ENCODE peak calls at places on chromosomes 1 and 21, in nine cellular contexts. One of them, this sample, is unnamed.

GRCh38 chr1:156958247-156958714 is 37.8 kb downstream of the LRRC71 start:
- DNase-seq in AG04450: no peak
- DNase-seq in AG09309: no peak
- DNase-seq in lower lobe of right lung: no peak
- DNase-seq in mesendoderm: no peak
- DNase-seq in PC-9: peak; percentile 92
- DNase-seq in HFF-Myc: no peak
- DNase-seq in naive thymus-derived CD4-positive, alpha-beta T cell: no peak
- DNase-seq in fibroblast of lung: no peak
- DNase-seq in this sample: no peak

GRCh38 chr1:22284906-22285544 is 142.1 kb upstream of the WNT4 start:
- DNase-seq in HFF-Myc: no peak
- DNase-seq in lower lobe of right lung: no peak
- DNase-seq in mesendoderm: no peak
- DNase-seq in fibroblast of lung: no peak
- DNase-seq in AG04450: no peak
- DNase-seq in AG09309: no peak
- DNase-seq in PC-9: no peak
- DNase-seq in naive thymus-derived CD4-positive, alpha-beta T cell: no peak
- DNase-seq in this sample: no peak

GRCh38 chr1:151912973-151913372 is 3.7 kb upstream of the THEM4 start:
- DNase-seq in lower lobe of right lung: no peak
- DNase-seq in AG09309: no peak
- DNase-seq in naive thymus-derived CD4-positive, alpha-beta T cell: no peak
- DNase-seq in fibroblast of lung: no peak
- DNase-seq in HFF-Myc: no peak
- DNase-seq in PC-9: no peak
- DNase-seq in mesendoderm: no peak
- DNase-seq in AG04450: no peak
- DNase-seq in this sample: no peak

GRCh38 chr1:7469255-7469938 is 301.7 kb upstream of the VAMP3 start:
- DNase-seq in PC-9: no peak
- DNase-seq in HFF-Myc: no peak
- DNase-seq in lower lobe of right lung: no peak
- DNase-seq in AG04450: no peak
- DNase-seq in mesendoderm: no peak
- DNase-seq in fibroblast of lung: peak; percentile 51
- DNase-seq in AG09309: no peak
- DNase-seq in naive thymus-derived CD4-positive, alpha-beta T cell: no peak
- DNase-seq in this sample: no peak

GRCh38 chr1:204992499-204992898 is 50.5 kb upstream of the CNTN2 start:
- DNase-seq in PC-9: no peak
- DNase-seq in lower lobe of right lung: peak; percentile 74
- DNase-seq in naive thymus-derived CD4-positive, alpha-beta T cell: peak; percentile 36
- DNase-seq in AG04450: no peak
- DNase-seq in mesendoderm: no peak
- DNase-seq in fibroblast of lung: no peak
- DNase-seq in HFF-Myc: no peak
- DNase-seq in AG09309: no peak
- DNase-seq in this sample: no peak

GRCh38 chr1:101190441-101190840 is 46.4 kb upstream of the S1PR1 start:
- DNase-seq in naive thymus-derived CD4-positive, alpha-beta T cell: no peak
- DNase-seq in fibroblast of lung: no peak
- DNase-seq in PC-9: no peak
- DNase-seq in mesendoderm: no peak
- DNase-seq in HFF-Myc: no peak
- DNase-seq in lower lobe of right lung: no peak
- DNase-seq in AG04450: no peak
- DNase-seq in AG09309: no peak
- DNase-seq in this sample: no peak

GRCh38 chr1:181094813-181095212 is 6.3 kb downstream of the IER5 start:
- DNase-seq in lower lobe of right lung: no peak
- DNase-seq in AG04450: peak; percentile 77
- DNase-seq in PC-9: peak; percentile 36
- DNase-seq in naive thymus-derived CD4-positive, alpha-beta T cell: no peak
- DNase-seq in mesendoderm: peak; percentile 95
- DNase-seq in HFF-Myc: no peak
- DNase-seq in AG09309: peak; percentile 83
- DNase-seq in fibroblast of lung: peak; percentile 83
- DNase-seq in this sample: peak; percentile 87

GRCh38 chr1:209755926-209756607 is at the start of gene TRAF3IP3:
- DNase-seq in AG04450: no peak
- DNase-seq in HFF-Myc: no peak
- DNase-seq in mesendoderm: no peak
- DNase-seq in AG09309: no peak
- DNase-seq in PC-9: no peak
- DNase-seq in naive thymus-derived CD4-positive, alpha-beta T cell: peak; percentile 86
- DNase-seq in fibroblast of lung: no peak
- DNase-seq in lower lobe of right lung: peak; percentile 61
- DNase-seq in this sample: no peak

GRCh38 chr1:167221126-167221803 is 579 bp downstream of the POU2F1 start:
- DNase-seq in AG09309: no peak
- DNase-seq in AG04450: no peak
- DNase-seq in PC-9: no peak
- DNase-seq in HFF-Myc: no peak
- DNase-seq in fibroblast of lung: no peak
- DNase-seq in lower lobe of right lung: no peak
- DNase-seq in naive thymus-derived CD4-positive, alpha-beta T cell: peak; percentile 6
- DNase-seq in mesendoderm: no peak
- DNase-seq in this sample: no peak

GRCh38 chr21:18275740-18276139 is 31.1 kb downstream of the CHODL start:
- DNase-seq in AG04450: no peak
- DNase-seq in HFF-Myc: no peak
- DNase-seq in PC-9: no peak
- DNase-seq in mesendoderm: no peak
- DNase-seq in lower lobe of right lung: no peak
- DNase-seq in fibroblast of lung: no peak
- DNase-seq in naive thymus-derived CD4-positive, alpha-beta T cell: no peak
- DNase-seq in AG09309: no peak
- DNase-seq in this sample: no peak

GRCh38 chr21:22795091-22795490 is 1796.9 kb downstream of the NCAM2 start:
- DNase-seq in AG04450: no peak
- DNase-seq in fibroblast of lung: no peak
- DNase-seq in PC-9: no peak
- DNase-seq in mesendoderm: no peak
- DNase-seq in AG09309: no peak
- DNase-seq in HFF-Myc: no peak
- DNase-seq in lower lobe of right lung: no peak
- DNase-seq in naive thymus-derived CD4-positive, alpha-beta T cell: no peak
- DNase-seq in this sample: no peak

GRCh38 chr1:48676822-48677221 is 99.9 kb downstream of the BEND5 start:
- DNase-seq in AG09309: no peak
- DNase-seq in fibroblast of lung: no peak
- DNase-seq in PC-9: no peak
- DNase-seq in mesendoderm: no peak
- DNase-seq in naive thymus-derived CD4-positive, alpha-beta T cell: no peak
- DNase-seq in lower lobe of right lung: no peak
- DNase-seq in HFF-Myc: no peak
- DNase-seq in AG04450: no peak
- DNase-seq in this sample: no peak

GRCh38 chr1:182262425-182262824 is 129.2 kb downstream of the GLUL start:
- DNase-seq in AG04450: no peak
- DNase-seq in HFF-Myc: no peak
- DNase-seq in lower lobe of right lung: no peak
- DNase-seq in mesendoderm: no peak
- DNase-seq in AG09309: no peak
- DNase-seq in fibroblast of lung: no peak
- DNase-seq in naive thymus-derived CD4-positive, alpha-beta T cell: no peak
- DNase-seq in PC-9: no peak
- DNase-seq in this sample: no peak

GRCh38 chr1:201538618-201539551 is at the start of gene NAV1:
- DNase-seq in AG04450: no peak
- DNase-seq in PC-9: peak; percentile 64
- DNase-seq in fibroblast of lung: peak; percentile 79
- DNase-seq in mesendoderm: peak; percentile 85
- DNase-seq in HFF-Myc: no peak
- DNase-seq in naive thymus-derived CD4-positive, alpha-beta T cell: no peak
- DNase-seq in AG09309: no peak
- DNase-seq in lower lobe of right lung: peak; percentile 68
- DNase-seq in this sample: no peak

GRCh38 chr1:222582099-222582774 is 7.5 kb downstream of the TAF1A start:
- DNase-seq in AG09309: no peak
- DNase-seq in mesendoderm: peak; percentile 67
- DNase-seq in HFF-Myc: no peak
- DNase-seq in fibroblast of lung: no peak
- DNase-seq in PC-9: peak; percentile 84
- DNase-seq in lower lobe of right lung: no peak
- DNase-seq in AG04450: no peak
- DNase-seq in naive thymus-derived CD4-positive, alpha-beta T cell: no peak
- DNase-seq in this sample: no peak

GRCh38 chr1:9874959-9875635 is 35.0 kb downstream of the CTNNBIP1 start:
- DNase-seq in lower lobe of right lung: peak; percentile 73
- DNase-seq in AG04450: peak; percentile 44
- DNase-seq in naive thymus-derived CD4-positive, alpha-beta T cell: peak; percentile 63
- DNase-seq in mesendoderm: peak; percentile 82
- DNase-seq in PC-9: peak; percentile 43
- DNase-seq in AG09309: peak; percentile 16
- DNase-seq in fibroblast of lung: peak; percentile 72
- DNase-seq in HFF-Myc: peak; percentile 49
- DNase-seq in this sample: peak; percentile 42

GRCh38 chr1:16174261-16174871 is 18.5 kb upstream of the EPHA2 start:
- DNase-seq in HFF-Myc: no peak
- DNase-seq in mesendoderm: no peak
- DNase-seq in AG09309: no peak
- DNase-seq in naive thymus-derived CD4-positive, alpha-beta T cell: no peak
- DNase-seq in AG04450: no peak
- DNase-seq in lower lobe of right lung: no peak
- DNase-seq in PC-9: no peak
- DNase-seq in fibroblast of lung: no peak
- DNase-seq in this sample: no peak

GRCh38 chr1:22044690-22045420 is 7.7 kb upstream of the CDC42 start:
- DNase-seq in lower lobe of right lung: no peak
- DNase-seq in fibroblast of lung: peak; percentile 70
- DNase-seq in mesendoderm: no peak
- DNase-seq in PC-9: peak; percentile 63
- DNase-seq in AG04450: no peak
- DNase-seq in HFF-Myc: no peak
- DNase-seq in naive thymus-derived CD4-positive, alpha-beta T cell: peak; percentile 32
- DNase-seq in AG09309: no peak
- DNase-seq in this sample: peak; percentile 86

GRCh38 chr1:113253979-113254378 is 136.3 kb upstream of the MAGI3 start:
- DNase-seq in mesendoderm: no peak
- DNase-seq in fibroblast of lung: no peak
- DNase-seq in PC-9: no peak
- DNase-seq in AG04450: no peak
- DNase-seq in AG09309: no peak
- DNase-seq in HFF-Myc: no peak
- DNase-seq in naive thymus-derived CD4-positive, alpha-beta T cell: no peak
- DNase-seq in lower lobe of right lung: no peak
- DNase-seq in this sample: no peak

GRCh38 chr1:204398197-204399125 is 13.2 kb downstream of the PPP1R15B start:
- DNase-seq in fibroblast of lung: peak; percentile 83
- DNase-seq in PC-9: peak; percentile 92
- DNase-seq in lower lobe of right lung: peak; percentile 75
- DNase-seq in mesendoderm: peak; percentile 97
- DNase-seq in AG09309: no peak
- DNase-seq in naive thymus-derived CD4-positive, alpha-beta T cell: peak; percentile 67
- DNase-seq in AG04450: no peak
- DNase-seq in HFF-Myc: peak; percentile 76
- DNase-seq in this sample: peak; percentile 50

DNA sequence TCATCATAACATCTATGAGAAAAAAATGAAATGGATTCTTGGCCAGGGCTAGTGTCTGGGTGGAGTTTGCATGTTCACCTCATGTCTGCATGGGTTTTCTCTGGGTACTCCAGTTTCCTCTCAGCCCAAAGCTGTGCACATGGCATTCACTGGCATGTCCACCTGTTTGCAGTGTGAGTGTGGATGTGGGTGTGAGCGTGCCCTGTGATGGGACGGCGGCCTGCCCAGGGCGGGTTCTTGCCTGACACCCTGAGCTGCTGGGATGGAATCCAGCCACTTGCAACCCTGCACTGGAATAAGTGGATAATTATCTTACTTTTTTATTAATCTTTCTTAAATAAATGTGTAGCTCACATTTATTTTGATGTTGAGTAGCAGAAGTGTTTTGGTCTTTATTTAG is 185.5 kb downstream of the RYR2 start:
- DNase-seq in mesendoderm: no peak
- DNase-seq in AG09309: no peak
- DNase-seq in AG04450: no peak
- DNase-seq in fibroblast of lung: no peak
- DNase-seq in naive thymus-derived CD4-positive, alpha-beta T cell: no peak
- DNase-seq in lower lobe of right lung: no peak
- DNase-seq in PC-9: no peak
- DNase-seq in HFF-Myc: no peak
- DNase-seq in this sample: no peak
- H3K4me3 ChIP-seq in mesendoderm: no peak overlapping the region
- H3K4me3 ChIP-seq in AG09309: no peak overlapping the region
- H3K4me3 ChIP-seq in AG04450: no peak overlapping the region
- H3K4me3 ChIP-seq in fibroblast of lung: no peak overlapping the region
- H3K4me3 ChIP-seq in naive thymus-derived CD4-positive, alpha-beta T cell: no peak overlapping the region
- H3K4me3 ChIP-seq in lower lobe of right lung: no peak overlapping the region
- H3K4me3 ChIP-seq in PC-9: no peak overlapping the region
- H3K4me3 ChIP-seq in HFF-Myc: no peak overlapping the region
- H3K4me3 ChIP-seq in this sample: no peak overlapping the region

DNA sequence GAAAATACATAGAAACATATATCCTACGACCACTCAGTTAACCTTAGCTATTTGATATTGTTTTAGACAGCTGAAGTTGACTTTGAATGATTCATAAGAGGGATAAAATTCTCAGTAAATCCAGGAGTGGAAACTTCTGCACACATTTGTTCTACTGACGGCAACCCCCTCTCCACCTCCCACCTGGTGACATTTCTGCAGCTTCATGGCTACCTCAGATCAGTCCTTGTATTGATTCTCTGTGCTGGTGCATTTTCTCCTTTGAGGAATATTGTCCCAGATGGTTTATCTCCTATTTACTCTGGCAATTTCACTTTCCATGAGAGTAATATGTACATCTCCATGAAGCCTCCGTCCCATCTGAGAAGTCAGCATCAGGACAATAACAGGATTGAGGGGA is 57.7 kb upstream of the COA6 start:
- DNase-seq in lower lobe of right lung: no peak
- DNase-seq in naive thymus-derived CD4-positive, alpha-beta T cell: no peak
- DNase-seq in mesendoderm: no peak
- DNase-seq in fibroblast of lung: no peak
- DNase-seq in AG09309: no peak
- DNase-seq in PC-9: no peak
- DNase-seq in HFF-Myc: no peak
- DNase-seq in AG04450: no peak
- DNase-seq in this sample: no peak
- H3K4me3 ChIP-seq in lower lobe of right lung: no peak overlapping the region
- H3K4me3 ChIP-seq in naive thymus-derived CD4-positive, alpha-beta T cell: no peak overlapping the region
- H3K4me3 ChIP-seq in mesendoderm: no peak overlapping the region
- H3K4me3 ChIP-seq in fibroblast of lung: no peak overlapping the region
- H3K4me3 ChIP-seq in AG09309: no peak overlapping the region
- H3K4me3 ChIP-seq in PC-9: no peak overlapping the region
- H3K4me3 ChIP-seq in HFF-Myc: no peak overlapping the region
- H3K4me3 ChIP-seq in AG04450: no peak overlapping the region
- H3K4me3 ChIP-seq in this sample: no peak overlapping the region

GRCh38 chr1:43580039-43580438 is 49.4 kb downstream of the PTPRF start:
- DNase-seq in AG04450: no peak
- DNase-seq in naive thymus-derived CD4-positive, alpha-beta T cell: no peak
- DNase-seq in PC-9: no peak
- DNase-seq in lower lobe of right lung: no peak
- DNase-seq in mesendoderm: no peak
- DNase-seq in HFF-Myc: no peak
- DNase-seq in AG09309: no peak
- DNase-seq in fibroblast of lung: no peak
- DNase-seq in this sample: no peak
- H3K4me3 ChIP-seq in AG04450: no peak overlapping the region
- H3K4me3 ChIP-seq in naive thymus-derived CD4-positive, alpha-beta T cell: no peak overlapping the region
- H3K4me3 ChIP-seq in PC-9: no peak overlapping the region
- H3K4me3 ChIP-seq in lower lobe of right lung: no peak overlapping the region
- H3K4me3 ChIP-seq in mesendoderm: no peak overlapping the region
- H3K4me3 ChIP-seq in HFF-Myc: no peak overlapping the region
- H3K4me3 ChIP-seq in AG09309: no peak overlapping the region
- H3K4me3 ChIP-seq in fibroblast of lung: no peak overlapping the region
- H3K4me3 ChIP-seq in this sample: no peak overlapping the region

GRCh38 chr1:31038360-31038759 is 27.2 kb downstream of the PUM1 start:
- DNase-seq in mesendoderm: no peak
- DNase-seq in HFF-Myc: no peak
- DNase-seq in lower lobe of right lung: no peak
- DNase-seq in naive thymus-derived CD4-positive, alpha-beta T cell: no peak
- DNase-seq in AG09309: peak; percentile 32
- DNase-seq in AG04450: no peak
- DNase-seq in PC-9: no peak
- DNase-seq in fibroblast of lung: peak; percentile 55
- DNase-seq in this sample: no peak
- H3K4me3 ChIP-seq in mesendoderm: no peak overlapping the region
- H3K4me3 ChIP-seq in HFF-Myc: no peak overlapping the region
- H3K4me3 ChIP-seq in lower lobe of right lung: no peak overlapping the region
- H3K4me3 ChIP-seq in naive thymus-derived CD4-positive, alpha-beta T cell: no peak overlapping the region
- H3K4me3 ChIP-seq in AG09309: no peak overlapping the region
- H3K4me3 ChIP-seq in AG04450: no peak overlapping the region
- H3K4me3 ChIP-seq in PC-9: no peak overlapping the region
- H3K4me3 ChIP-seq in fibroblast of lung: no peak overlapping the region
- H3K4me3 ChIP-seq in this sample: no peak overlapping the region